ENCODE peak calls at places on chromosome 12, in ten cellular contexts. One of them, this sample, is unnamed.

GRCh38 chr12:6909421-6910145 is 4.8 kb upstream of the ENO2 start:
- DNase-seq in WTC11: no peak
- DNase-seq in stimulated activated naive CD8-positive, alpha-beta T cell treated with anti-CD3 and anti-CD28 coated beads, Interleukin-15, amount 100 ng/mL, for 72 hours: no peak
- DNase-seq in fibroblast of the conjunctiva: no peak
- DNase-seq in A172: no peak
- DNase-seq in endodermal cell: no peak
- DNase-seq in activated T-cell treated with anti-CD3 and anti-CD28 coated beads, Interleukin-2, amount 50 U/mL, for 4 hours: no peak
- DNase-seq in activated CD8-positive, alpha-beta memory T cell treated with anti-CD3 and anti-CD28 coated beads for 24 hours: no peak
- DNase-seq in stimulated activated CD8-positive, alpha-beta memory T cell treated with anti-CD3 and anti-CD28 coated beads, Interleukin-12 subunit alpha, Interleukin-12 subunit beta, amount 100 ng/mL, for 4 hours: no peak
- DNase-seq in ELF-1: no peak
- DNase-seq in this sample: no peak

GRCh38 chr12:131063427-131063826 is 109.7 kb downstream of the ADGRD1 start:
- DNase-seq in activated CD8-positive, alpha-beta memory T cell treated with anti-CD3 and anti-CD28 coated beads for 24 hours: no peak
- DNase-seq in ELF-1: no peak
- DNase-seq in endodermal cell: no peak
- DNase-seq in A172: no peak
- DNase-seq in stimulated activated CD8-positive, alpha-beta memory T cell treated with anti-CD3 and anti-CD28 coated beads, Interleukin-12 subunit alpha, Interleukin-12 subunit beta, amount 100 ng/mL, for 4 hours: no peak
- DNase-seq in fibroblast of the conjunctiva: no peak
- DNase-seq in stimulated activated naive CD8-positive, alpha-beta T cell treated with anti-CD3 and anti-CD28 coated beads, Interleukin-15, amount 100 ng/mL, for 72 hours: no peak
- DNase-seq in WTC11: no peak
- DNase-seq in activated T-cell treated with anti-CD3 and anti-CD28 coated beads, Interleukin-2, amount 50 U/mL, for 4 hours: no peak
- DNase-seq in this sample: no peak

GRCh38 chr12:15700595-15700994 is 88.6 kb downstream of the EPS8 start:
- DNase-seq in stimulated activated naive CD8-positive, alpha-beta T cell treated with anti-CD3 and anti-CD28 coated beads, Interleukin-15, amount 100 ng/mL, for 72 hours: peak
- DNase-seq in ELF-1: no peak
- DNase-seq in A172: peak
- DNase-seq in fibroblast of the conjunctiva: peak
- DNase-seq in activated CD8-positive, alpha-beta memory T cell treated with anti-CD3 and anti-CD28 coated beads for 24 hours: no peak
- DNase-seq in endodermal cell: no peak
- DNase-seq in stimulated activated CD8-positive, alpha-beta memory T cell treated with anti-CD3 and anti-CD28 coated beads, Interleukin-12 subunit alpha, Interleukin-12 subunit beta, amount 100 ng/mL, for 4 hours: no peak
- DNase-seq in WTC11: no peak
- DNase-seq in activated T-cell treated with anti-CD3 and anti-CD28 coated beads, Interleukin-2, amount 50 U/mL, for 4 hours: no peak
- DNase-seq in this sample: no peak

GRCh38 chr12:58670623-58671022 is 249.7 kb downstream of the LRIG3 start:
- DNase-seq in fibroblast of the conjunctiva: no peak
- DNase-seq in activated CD8-positive, alpha-beta memory T cell treated with anti-CD3 and anti-CD28 coated beads for 24 hours: no peak
- DNase-seq in ELF-1: peak
- DNase-seq in stimulated activated naive CD8-positive, alpha-beta T cell treated with anti-CD3 and anti-CD28 coated beads, Interleukin-15, amount 100 ng/mL, for 72 hours: no peak
- DNase-seq in WTC11: no peak
- DNase-seq in stimulated activated CD8-positive, alpha-beta memory T cell treated with anti-CD3 and anti-CD28 coated beads, Interleukin-12 subunit alpha, Interleukin-12 subunit beta, amount 100 ng/mL, for 4 hours: no peak
- DNase-seq in A172: no peak
- DNase-seq in activated T-cell treated with anti-CD3 and anti-CD28 coated beads, Interleukin-2, amount 50 U/mL, for 4 hours: no peak
- DNase-seq in endodermal cell: peak
- DNase-seq in this sample: no peak

GRCh38 chr12:97322388-97322787 is 140.2 kb upstream of the RMST start:
- DNase-seq in activated CD8-positive, alpha-beta memory T cell treated with anti-CD3 and anti-CD28 coated beads for 24 hours: no peak
- DNase-seq in WTC11: no peak
- DNase-seq in stimulated activated CD8-positive, alpha-beta memory T cell treated with anti-CD3 and anti-CD28 coated beads, Interleukin-12 subunit alpha, Interleukin-12 subunit beta, amount 100 ng/mL, for 4 hours: no peak
- DNase-seq in activated T-cell treated with anti-CD3 and anti-CD28 coated beads, Interleukin-2, amount 50 U/mL, for 4 hours: no peak
- DNase-seq in fibroblast of the conjunctiva: no peak
- DNase-seq in stimulated activated naive CD8-positive, alpha-beta T cell treated with anti-CD3 and anti-CD28 coated beads, Interleukin-15, amount 100 ng/mL, for 72 hours: no peak
- DNase-seq in ELF-1: no peak
- DNase-seq in A172: no peak
- DNase-seq in endodermal cell: no peak
- DNase-seq in this sample: no peak

GRCh38 chr12:83664650-83665049 is 977.9 kb downstream of the TMTC2 start:
- DNase-seq in stimulated activated CD8-positive, alpha-beta memory T cell treated with anti-CD3 and anti-CD28 coated beads, Interleukin-12 subunit alpha, Interleukin-12 subunit beta, amount 100 ng/mL, for 4 hours: no peak
- DNase-seq in WTC11: no peak
- DNase-seq in ELF-1: no peak
- DNase-seq in activated CD8-positive, alpha-beta memory T cell treated with anti-CD3 and anti-CD28 coated beads for 24 hours: no peak
- DNase-seq in endodermal cell: no peak
- DNase-seq in stimulated activated naive CD8-positive, alpha-beta T cell treated with anti-CD3 and anti-CD28 coated beads, Interleukin-15, amount 100 ng/mL, for 72 hours: no peak
- DNase-seq in A172: no peak
- DNase-seq in activated T-cell treated with anti-CD3 and anti-CD28 coated beads, Interleukin-2, amount 50 U/mL, for 4 hours: no peak
- DNase-seq in fibroblast of the conjunctiva: no peak
- DNase-seq in this sample: peak

GRCh38 chr12:124542021-124542941 is 25.1 kb downstream of the NCOR2 start:
- DNase-seq in activated T-cell treated with anti-CD3 and anti-CD28 coated beads, Interleukin-2, amount 50 U/mL, for 4 hours: no peak
- DNase-seq in stimulated activated naive CD8-positive, alpha-beta T cell treated with anti-CD3 and anti-CD28 coated beads, Interleukin-15, amount 100 ng/mL, for 72 hours: no peak
- DNase-seq in ELF-1: peak
- DNase-seq in A172: peak
- DNase-seq in fibroblast of the conjunctiva: no peak
- DNase-seq in activated CD8-positive, alpha-beta memory T cell treated with anti-CD3 and anti-CD28 coated beads for 24 hours: no peak
- DNase-seq in WTC11: no peak
- DNase-seq in endodermal cell: no peak
- DNase-seq in stimulated activated CD8-positive, alpha-beta memory T cell treated with anti-CD3 and anti-CD28 coated beads, Interleukin-12 subunit alpha, Interleukin-12 subunit beta, amount 100 ng/mL, for 4 hours: no peak
- DNase-seq in this sample: peak

GRCh38 chr12:69846976-69847375 is 21.9 kb downstream of the MYRFL start:
- DNase-seq in A172: no peak
- DNase-seq in stimulated activated CD8-positive, alpha-beta memory T cell treated with anti-CD3 and anti-CD28 coated beads, Interleukin-12 subunit alpha, Interleukin-12 subunit beta, amount 100 ng/mL, for 4 hours: no peak
- DNase-seq in activated CD8-positive, alpha-beta memory T cell treated with anti-CD3 and anti-CD28 coated beads for 24 hours: no peak
- DNase-seq in ELF-1: no peak
- DNase-seq in stimulated activated naive CD8-positive, alpha-beta T cell treated with anti-CD3 and anti-CD28 coated beads, Interleukin-15, amount 100 ng/mL, for 72 hours: no peak
- DNase-seq in fibroblast of the conjunctiva: no peak
- DNase-seq in WTC11: no peak
- DNase-seq in endodermal cell: no peak
- DNase-seq in activated T-cell treated with anti-CD3 and anti-CD28 coated beads, Interleukin-2, amount 50 U/mL, for 4 hours: no peak
- DNase-seq in this sample: no peak

GRCh38 chr12:27009926-27010325 is 4.3 kb downstream of the TM7SF3 start:
- DNase-seq in fibroblast of the conjunctiva: no peak
- DNase-seq in endodermal cell: no peak
- DNase-seq in activated T-cell treated with anti-CD3 and anti-CD28 coated beads, Interleukin-2, amount 50 U/mL, for 4 hours: no peak
- DNase-seq in stimulated activated CD8-positive, alpha-beta memory T cell treated with anti-CD3 and anti-CD28 coated beads, Interleukin-12 subunit alpha, Interleukin-12 subunit beta, amount 100 ng/mL, for 4 hours: no peak
- DNase-seq in A172: no peak
- DNase-seq in activated CD8-positive, alpha-beta memory T cell treated with anti-CD3 and anti-CD28 coated beads for 24 hours: no peak
- DNase-seq in ELF-1: no peak
- DNase-seq in WTC11: no peak
- DNase-seq in stimulated activated naive CD8-positive, alpha-beta T cell treated with anti-CD3 and anti-CD28 coated beads, Interleukin-15, amount 100 ng/mL, for 72 hours: no peak
- DNase-seq in this sample: no peak

GRCh38 chr12:12405882-12406281 is 49.0 kb downstream of the BORCS5 start:
- DNase-seq in activated CD8-positive, alpha-beta memory T cell treated with anti-CD3 and anti-CD28 coated beads for 24 hours: no peak
- DNase-seq in activated T-cell treated with anti-CD3 and anti-CD28 coated beads, Interleukin-2, amount 50 U/mL, for 4 hours: no peak
- DNase-seq in stimulated activated naive CD8-positive, alpha-beta T cell treated with anti-CD3 and anti-CD28 coated beads, Interleukin-15, amount 100 ng/mL, for 72 hours: no peak
- DNase-seq in WTC11: no peak
- DNase-seq in A172: no peak
- DNase-seq in ELF-1: no peak
- DNase-seq in stimulated activated CD8-positive, alpha-beta memory T cell treated with anti-CD3 and anti-CD28 coated beads, Interleukin-12 subunit alpha, Interleukin-12 subunit beta, amount 100 ng/mL, for 4 hours: no peak
- DNase-seq in fibroblast of the conjunctiva: no peak
- DNase-seq in endodermal cell: no peak
- DNase-seq in this sample: no peak

GRCh38 chr12:122880668-122881067 is 15.3 kb downstream of the VPS37B start:
- DNase-seq in ELF-1: no peak
- DNase-seq in activated T-cell treated with anti-CD3 and anti-CD28 coated beads, Interleukin-2, amount 50 U/mL, for 4 hours: no peak
- DNase-seq in activated CD8-positive, alpha-beta memory T cell treated with anti-CD3 and anti-CD28 coated beads for 24 hours: no peak
- DNase-seq in stimulated activated CD8-positive, alpha-beta memory T cell treated with anti-CD3 and anti-CD28 coated beads, Interleukin-12 subunit alpha, Interleukin-12 subunit beta, amount 100 ng/mL, for 4 hours: no peak
- DNase-seq in fibroblast of the conjunctiva: peak
- DNase-seq in endodermal cell: peak
- DNase-seq in stimulated activated naive CD8-positive, alpha-beta T cell treated with anti-CD3 and anti-CD28 coated beads, Interleukin-15, amount 100 ng/mL, for 72 hours: no peak
- DNase-seq in WTC11: no peak
- DNase-seq in A172: no peak
- DNase-seq in this sample: no peak

GRCh38 chr12:52198454-52199215 is 6.8 kb upstream of the KRT80 start:
- DNase-seq in stimulated activated naive CD8-positive, alpha-beta T cell treated with anti-CD3 and anti-CD28 coated beads, Interleukin-15, amount 100 ng/mL, for 72 hours: no peak
- DNase-seq in activated CD8-positive, alpha-beta memory T cell treated with anti-CD3 and anti-CD28 coated beads for 24 hours: no peak
- DNase-seq in WTC11: no peak
- DNase-seq in fibroblast of the conjunctiva: no peak
- DNase-seq in ELF-1: no peak
- DNase-seq in stimulated activated CD8-positive, alpha-beta memory T cell treated with anti-CD3 and anti-CD28 coated beads, Interleukin-12 subunit alpha, Interleukin-12 subunit beta, amount 100 ng/mL, for 4 hours: no peak
- DNase-seq in activated T-cell treated with anti-CD3 and anti-CD28 coated beads, Interleukin-2, amount 50 U/mL, for 4 hours: no peak
- DNase-seq in endodermal cell: no peak
- DNase-seq in A172: no peak
- DNase-seq in this sample: no peak

GRCh38 chr12:39230086-39230485 is 212.8 kb downstream of the KIF21A start:
- DNase-seq in endodermal cell: no peak
- DNase-seq in A172: peak
- DNase-seq in WTC11: no peak
- DNase-seq in activated CD8-positive, alpha-beta memory T cell treated with anti-CD3 and anti-CD28 coated beads for 24 hours: no peak
- DNase-seq in fibroblast of the conjunctiva: no peak
- DNase-seq in stimulated activated CD8-positive, alpha-beta memory T cell treated with anti-CD3 and anti-CD28 coated beads, Interleukin-12 subunit alpha, Interleukin-12 subunit beta, amount 100 ng/mL, for 4 hours: no peak
- DNase-seq in ELF-1: no peak
- DNase-seq in stimulated activated naive CD8-positive, alpha-beta T cell treated with anti-CD3 and anti-CD28 coated beads, Interleukin-15, amount 100 ng/mL, for 72 hours: no peak
- DNase-seq in activated T-cell treated with anti-CD3 and anti-CD28 coated beads, Interleukin-2, amount 50 U/mL, for 4 hours: no peak
- DNase-seq in this sample: no peak

GRCh38 chr12:130728158-130729058 is 12.3 kb upstream of the RIMBP2 start:
- DNase-seq in endodermal cell: peak
- DNase-seq in WTC11: no peak
- DNase-seq in activated CD8-positive, alpha-beta memory T cell treated with anti-CD3 and anti-CD28 coated beads for 24 hours: no peak
- DNase-seq in stimulated activated CD8-positive, alpha-beta memory T cell treated with anti-CD3 and anti-CD28 coated beads, Interleukin-12 subunit alpha, Interleukin-12 subunit beta, amount 100 ng/mL, for 4 hours: no peak
- DNase-seq in A172: no peak
- DNase-seq in fibroblast of the conjunctiva: no peak
- DNase-seq in stimulated activated naive CD8-positive, alpha-beta T cell treated with anti-CD3 and anti-CD28 coated beads, Interleukin-15, amount 100 ng/mL, for 72 hours: no peak
- DNase-seq in ELF-1: no peak
- DNase-seq in activated T-cell treated with anti-CD3 and anti-CD28 coated beads, Interleukin-2, amount 50 U/mL, for 4 hours: no peak
- DNase-seq in this sample: no peak

GRCh38 chr12:2805146-2805525 is 7.3 kb upstream of the ITFG2 start:
- DNase-seq in fibroblast of the conjunctiva: no peak
- DNase-seq in stimulated activated naive CD8-positive, alpha-beta T cell treated with anti-CD3 and anti-CD28 coated beads, Interleukin-15, amount 100 ng/mL, for 72 hours: no peak
- DNase-seq in stimulated activated CD8-positive, alpha-beta memory T cell treated with anti-CD3 and anti-CD28 coated beads, Interleukin-12 subunit alpha, Interleukin-12 subunit beta, amount 100 ng/mL, for 4 hours: no peak
- DNase-seq in A172: no peak
- DNase-seq in WTC11: no peak
- DNase-seq in endodermal cell: no peak
- DNase-seq in activated T-cell treated with anti-CD3 and anti-CD28 coated beads, Interleukin-2, amount 50 U/mL, for 4 hours: no peak
- DNase-seq in ELF-1: no peak
- DNase-seq in activated CD8-positive, alpha-beta memory T cell treated with anti-CD3 and anti-CD28 coated beads for 24 hours: no peak
- DNase-seq in this sample: no peak

GRCh38 chr12:9347328-9348127 is 139.3 kb upstream of the PZP start:
- DNase-seq in ELF-1: no peak
- DNase-seq in endodermal cell: peak
- DNase-seq in activated T-cell treated with anti-CD3 and anti-CD28 coated beads, Interleukin-2, amount 50 U/mL, for 4 hours: no peak
- DNase-seq in stimulated activated naive CD8-positive, alpha-beta T cell treated with anti-CD3 and anti-CD28 coated beads, Interleukin-15, amount 100 ng/mL, for 72 hours: peak
- DNase-seq in fibroblast of the conjunctiva: peak
- DNase-seq in activated CD8-positive, alpha-beta memory T cell treated with anti-CD3 and anti-CD28 coated beads for 24 hours: no peak
- DNase-seq in A172: peak
- DNase-seq in WTC11: no peak
- DNase-seq in stimulated activated CD8-positive, alpha-beta memory T cell treated with anti-CD3 and anti-CD28 coated beads, Interleukin-12 subunit alpha, Interleukin-12 subunit beta, amount 100 ng/mL, for 4 hours: no peak
- DNase-seq in this sample: no peak

GRCh38 chr12:39431797-39432196 is 11.1 kb downstream of the KIF21A start:
- DNase-seq in WTC11: no peak
- DNase-seq in A172: no peak
- DNase-seq in fibroblast of the conjunctiva: no peak
- DNase-seq in activated CD8-positive, alpha-beta memory T cell treated with anti-CD3 and anti-CD28 coated beads for 24 hours: no peak
- DNase-seq in endodermal cell: no peak
- DNase-seq in stimulated activated naive CD8-positive, alpha-beta T cell treated with anti-CD3 and anti-CD28 coated beads, Interleukin-15, amount 100 ng/mL, for 72 hours: no peak
- DNase-seq in activated T-cell treated with anti-CD3 and anti-CD28 coated beads, Interleukin-2, amount 50 U/mL, for 4 hours: no peak
- DNase-seq in stimulated activated CD8-positive, alpha-beta memory T cell treated with anti-CD3 and anti-CD28 coated beads, Interleukin-12 subunit alpha, Interleukin-12 subunit beta, amount 100 ng/mL, for 4 hours: no peak
- DNase-seq in ELF-1: no peak
- DNase-seq in this sample: peak

GRCh38 chr12:57456145-57456700 is 1.1 kb downstream of the INHBE start:
- DNase-seq in endodermal cell: peak
- DNase-seq in stimulated activated CD8-positive, alpha-beta memory T cell treated with anti-CD3 and anti-CD28 coated beads, Interleukin-12 subunit alpha, Interleukin-12 subunit beta, amount 100 ng/mL, for 4 hours: no peak
- DNase-seq in fibroblast of the conjunctiva: no peak
- DNase-seq in activated CD8-positive, alpha-beta memory T cell treated with anti-CD3 and anti-CD28 coated beads for 24 hours: peak
- DNase-seq in ELF-1: peak
- DNase-seq in stimulated activated naive CD8-positive, alpha-beta T cell treated with anti-CD3 and anti-CD28 coated beads, Interleukin-15, amount 100 ng/mL, for 72 hours: peak
- DNase-seq in activated T-cell treated with anti-CD3 and anti-CD28 coated beads, Interleukin-2, amount 50 U/mL, for 4 hours: no peak
- DNase-seq in WTC11: peak
- DNase-seq in A172: peak
- DNase-seq in this sample: peak

GRCh38 chr12:20476551-20476950 is 108.2 kb downstream of the PDE3A start:
- DNase-seq in fibroblast of the conjunctiva: no peak
- DNase-seq in stimulated activated naive CD8-positive, alpha-beta T cell treated with anti-CD3 and anti-CD28 coated beads, Interleukin-15, amount 100 ng/mL, for 72 hours: no peak
- DNase-seq in stimulated activated CD8-positive, alpha-beta memory T cell treated with anti-CD3 and anti-CD28 coated beads, Interleukin-12 subunit alpha, Interleukin-12 subunit beta, amount 100 ng/mL, for 4 hours: no peak
- DNase-seq in A172: no peak
- DNase-seq in activated CD8-positive, alpha-beta memory T cell treated with anti-CD3 and anti-CD28 coated beads for 24 hours: no peak
- DNase-seq in activated T-cell treated with anti-CD3 and anti-CD28 coated beads, Interleukin-2, amount 50 U/mL, for 4 hours: no peak
- DNase-seq in WTC11: no peak
- DNase-seq in ELF-1: no peak
- DNase-seq in endodermal cell: no peak
- DNase-seq in this sample: no peak

GRCh38 chr12:55736780-55737580 is 5.9 kb upstream of the GDF11 start:
- DNase-seq in WTC11: peak
- DNase-seq in stimulated activated CD8-positive, alpha-beta memory T cell treated with anti-CD3 and anti-CD28 coated beads, Interleukin-12 subunit alpha, Interleukin-12 subunit beta, amount 100 ng/mL, for 4 hours: no peak
- DNase-seq in activated T-cell treated with anti-CD3 and anti-CD28 coated beads, Interleukin-2, amount 50 U/mL, for 4 hours: peak
- DNase-seq in endodermal cell: peak
- DNase-seq in A172: peak
- DNase-seq in activated CD8-positive, alpha-beta memory T cell treated with anti-CD3 and anti-CD28 coated beads for 24 hours: peak
- DNase-seq in fibroblast of the conjunctiva: no peak
- DNase-seq in ELF-1: peak
- DNase-seq in stimulated activated naive CD8-positive, alpha-beta T cell treated with anti-CD3 and anti-CD28 coated beads, Interleukin-15, amount 100 ng/mL, for 72 hours: peak
- DNase-seq in this sample: peak

GRCh38 chr12:104498211-104498801 is 41.6 kb downstream of the CHST11 start:
- DNase-seq in endodermal cell: no peak
- DNase-seq in stimulated activated naive CD8-positive, alpha-beta T cell treated with anti-CD3 and anti-CD28 coated beads, Interleukin-15, amount 100 ng/mL, for 72 hours: no peak
- DNase-seq in fibroblast of the conjunctiva: no peak
- DNase-seq in A172: peak
- DNase-seq in WTC11: no peak
- DNase-seq in activated T-cell treated with anti-CD3 and anti-CD28 coated beads, Interleukin-2, amount 50 U/mL, for 4 hours: peak
- DNase-seq in ELF-1: no peak
- DNase-seq in activated CD8-positive, alpha-beta memory T cell treated with anti-CD3 and anti-CD28 coated beads for 24 hours: no peak
- DNase-seq in stimulated activated CD8-positive, alpha-beta memory T cell treated with anti-CD3 and anti-CD28 coated beads, Interleukin-12 subunit alpha, Interleukin-12 subunit beta, amount 100 ng/mL, for 4 hours: no peak
- DNase-seq in this sample: peak

GRCh38 chr12:94872007-94872653 is 131.4 kb downstream of the NDUFA12 start:
- DNase-seq in WTC11: no peak
- DNase-seq in endodermal cell: no peak
- DNase-seq in A172: no peak
- DNase-seq in fibroblast of the conjunctiva: no peak
- DNase-seq in activated T-cell treated with anti-CD3 and anti-CD28 coated beads, Interleukin-2, amount 50 U/mL, for 4 hours: no peak
- DNase-seq in stimulated activated naive CD8-positive, alpha-beta T cell treated with anti-CD3 and anti-CD28 coated beads, Interleukin-15, amount 100 ng/mL, for 72 hours: no peak
- DNase-seq in stimulated activated CD8-positive, alpha-beta memory T cell treated with anti-CD3 and anti-CD28 coated beads, Interleukin-12 subunit alpha, Interleukin-12 subunit beta, amount 100 ng/mL, for 4 hours: no peak
- DNase-seq in activated CD8-positive, alpha-beta memory T cell treated with anti-CD3 and anti-CD28 coated beads for 24 hours: no peak
- DNase-seq in ELF-1: peak
- DNase-seq in this sample: no peak

GRCh38 chr12:116855744-116856470 is 25.3 kb downstream of the HRK start:
- DNase-seq in activated T-cell treated with anti-CD3 and anti-CD28 coated beads, Interleukin-2, amount 50 U/mL, for 4 hours: no peak
- DNase-seq in ELF-1: peak
- DNase-seq in stimulated activated naive CD8-positive, alpha-beta T cell treated with anti-CD3 and anti-CD28 coated beads, Interleukin-15, amount 100 ng/mL, for 72 hours: no peak
- DNase-seq in fibroblast of the conjunctiva: no peak
- DNase-seq in endodermal cell: no peak
- DNase-seq in A172: peak
- DNase-seq in stimulated activated CD8-positive, alpha-beta memory T cell treated with anti-CD3 and anti-CD28 coated beads, Interleukin-12 subunit alpha, Interleukin-12 subunit beta, amount 100 ng/mL, for 4 hours: no peak
- DNase-seq in activated CD8-positive, alpha-beta memory T cell treated with anti-CD3 and anti-CD28 coated beads for 24 hours: no peak
- DNase-seq in WTC11: no peak
- DNase-seq in this sample: no peak

GRCh38 chr12:116735951-116736599 is 1.8 kb downstream of the SPRING1 start:
- DNase-seq in stimulated activated naive CD8-positive, alpha-beta T cell treated with anti-CD3 and anti-CD28 coated beads, Interleukin-15, amount 100 ng/mL, for 72 hours: no peak
- DNase-seq in fibroblast of the conjunctiva: no peak
- DNase-seq in activated T-cell treated with anti-CD3 and anti-CD28 coated beads, Interleukin-2, amount 50 U/mL, for 4 hours: no peak
- DNase-seq in activated CD8-positive, alpha-beta memory T cell treated with anti-CD3 and anti-CD28 coated beads for 24 hours: no peak
- DNase-seq in endodermal cell: peak
- DNase-seq in ELF-1: peak
- DNase-seq in WTC11: no peak
- DNase-seq in stimulated activated CD8-positive, alpha-beta memory T cell treated with anti-CD3 and anti-CD28 coated beads, Interleukin-12 subunit alpha, Interleukin-12 subunit beta, amount 100 ng/mL, for 4 hours: no peak
- DNase-seq in A172: no peak
- DNase-seq in this sample: no peak

GRCh38 chr12:25054076-25054782 is 105.3 kb upstream of the BCAT1 start:
- DNase-seq in WTC11: no peak
- DNase-seq in stimulated activated CD8-positive, alpha-beta memory T cell treated with anti-CD3 and anti-CD28 coated beads, Interleukin-12 subunit alpha, Interleukin-12 subunit beta, amount 100 ng/mL, for 4 hours: no peak
- DNase-seq in A172: peak
- DNase-seq in fibroblast of the conjunctiva: no peak
- DNase-seq in endodermal cell: no peak
- DNase-seq in activated CD8-positive, alpha-beta memory T cell treated with anti-CD3 and anti-CD28 coated beads for 24 hours: no peak
- DNase-seq in stimulated activated naive CD8-positive, alpha-beta T cell treated with anti-CD3 and anti-CD28 coated beads, Interleukin-15, amount 100 ng/mL, for 72 hours: no peak
- DNase-seq in activated T-cell treated with anti-CD3 and anti-CD28 coated beads, Interleukin-2, amount 50 U/mL, for 4 hours: no peak
- DNase-seq in ELF-1: no peak
- DNase-seq in this sample: no peak

GRCh38 chr12:103085541-103085940 is 128.1 kb downstream of the ASCL1 start:
- DNase-seq in stimulated activated CD8-positive, alpha-beta memory T cell treated with anti-CD3 and anti-CD28 coated beads, Interleukin-12 subunit alpha, Interleukin-12 subunit beta, amount 100 ng/mL, for 4 hours: no peak
- DNase-seq in activated T-cell treated with anti-CD3 and anti-CD28 coated beads, Interleukin-2, amount 50 U/mL, for 4 hours: no peak
- DNase-seq in A172: no peak
- DNase-seq in ELF-1: no peak
- DNase-seq in endodermal cell: no peak
- DNase-seq in stimulated activated naive CD8-positive, alpha-beta T cell treated with anti-CD3 and anti-CD28 coated beads, Interleukin-15, amount 100 ng/mL, for 72 hours: no peak
- DNase-seq in fibroblast of the conjunctiva: no peak
- DNase-seq in WTC11: no peak
- DNase-seq in activated CD8-positive, alpha-beta memory T cell treated with anti-CD3 and anti-CD28 coated beads for 24 hours: no peak
- DNase-seq in this sample: no peak

This sample was measured in SK-N-DZ.